ENCODE peak calls at places on chromosomes 16 and 17, in seven cellular contexts. One of them, this sample, is unnamed.

GRCh38 chr17:55219939-55220338 is 44.8 kb upstream of the HLF start:
- DNase-seq in GM23248: peak; percentile 4
- DNase-seq in GM23338: no peak
- DNase-seq in neural progenitor cell: no peak
- DNase-seq in SK-N-SH: no peak
- DNase-seq in hepatocyte: no peak
- DNase-seq in PC-3: no peak
- DNase-seq in this sample: no peak

GRCh38 chr17:32552280-32552679 is 65.5 kb downstream of the CDK5R1 start:
- DNase-seq in neural progenitor cell: no peak
- DNase-seq in GM23338: no peak
- DNase-seq in SK-N-SH: no peak
- DNase-seq in PC-3: no peak
- DNase-seq in GM23248: no peak
- DNase-seq in hepatocyte: no peak
- DNase-seq in this sample: no peak

GRCh38 chr17:73309727-73310555 is 1.9 kb downstream of the CDC42EP4 start:
- DNase-seq in GM23338: peak; percentile 39
- DNase-seq in hepatocyte: peak; percentile 81
- DNase-seq in PC-3: no peak
- DNase-seq in SK-N-SH: peak; percentile 54
- DNase-seq in neural progenitor cell: peak; percentile 84
- DNase-seq in GM23248: peak; percentile 58
- DNase-seq in this sample: no peak

GRCh38 chr17:10127819-10128375 is 70.5 kb downstream of the GAS7 start:
- DNase-seq in neural progenitor cell: peak; percentile 73
- DNase-seq in SK-N-SH: no peak
- DNase-seq in PC-3: no peak
- DNase-seq in GM23338: peak; percentile 19
- DNase-seq in GM23248: peak; percentile 98
- DNase-seq in hepatocyte: peak; percentile 88
- DNase-seq in this sample: no peak

GRCh38 chr16:83717308-83717707 is 90.5 kb upstream of the HSBP1 start:
- DNase-seq in GM23248: no peak
- DNase-seq in PC-3: no peak
- DNase-seq in GM23338: peak; percentile 74
- DNase-seq in hepatocyte: no peak
- DNase-seq in SK-N-SH: no peak
- DNase-seq in neural progenitor cell: peak; percentile 57
- DNase-seq in this sample: no peak

GRCh38 chr17:76524598-76525512 is 12.7 kb downstream of the CYGB start:
- DNase-seq in PC-3: peak; percentile 71
- DNase-seq in SK-N-SH: no peak
- DNase-seq in neural progenitor cell: no peak
- DNase-seq in GM23338: no peak
- DNase-seq in hepatocyte: no peak
- DNase-seq in GM23248: peak; percentile 77
- DNase-seq in this sample: no peak

GRCh38 chr16:6068063-6068462 is 970.5 kb upstream of the EEF2KMT start:
- DNase-seq in GM23338: peak; percentile 21
- DNase-seq in PC-3: no peak
- DNase-seq in neural progenitor cell: peak; percentile 22
- DNase-seq in hepatocyte: no peak
- DNase-seq in GM23248: no peak
- DNase-seq in SK-N-SH: no peak
- DNase-seq in this sample: no peak

GRCh38 chr17:72390675-72391501 is 270.1 kb downstream of the SOX9 start:
- DNase-seq in GM23248: peak; percentile 71
- DNase-seq in hepatocyte: no peak
- DNase-seq in GM23338: no peak
- DNase-seq in neural progenitor cell: no peak
- DNase-seq in SK-N-SH: no peak
- DNase-seq in PC-3: peak; percentile 97
- DNase-seq in this sample: no peak

GRCh38 chr17:13374203-13375143 is 227.3 kb downstream of the HS3ST3A1 start:
- DNase-seq in PC-3: no peak
- DNase-seq in GM23248: no peak
- DNase-seq in neural progenitor cell: no peak
- DNase-seq in hepatocyte: peak; percentile 28
- DNase-seq in GM23338: no peak
- DNase-seq in SK-N-SH: no peak
- DNase-seq in this sample: no peak

GRCh38 chr16:30526137-30526822 is at the start of gene ZNF768:
- DNase-seq in SK-N-SH: peak; percentile 94
- DNase-seq in neural progenitor cell: peak; percentile 87
- DNase-seq in GM23338: peak; percentile 93
- DNase-seq in hepatocyte: peak; percentile 81
- DNase-seq in PC-3: peak; percentile 8
- DNase-seq in GM23248: peak; percentile 62
- DNase-seq in this sample: no peak

GRCh38 chr17:69592692-69593350 is 178.3 kb downstream of the MAP2K6 start:
- DNase-seq in neural progenitor cell: no peak
- DNase-seq in GM23338: no peak
- DNase-seq in hepatocyte: no peak
- DNase-seq in GM23248: peak; percentile 63
- DNase-seq in PC-3: no peak
- DNase-seq in SK-N-SH: no peak
- DNase-seq in this sample: no peak

GRCh38 chr17:17467021-17467420 is 9.8 kb upstream of the MED9 start:
- DNase-seq in hepatocyte: no peak
- DNase-seq in GM23248: no peak
- DNase-seq in SK-N-SH: no peak
- DNase-seq in PC-3: no peak
- DNase-seq in GM23338: no peak
- DNase-seq in neural progenitor cell: peak; percentile 49
- DNase-seq in this sample: no peak

GRCh38 chr16:27245276-27246231 is 23.0 kb downstream of the NSMCE1 start:
- DNase-seq in hepatocyte: no peak
- DNase-seq in PC-3: peak; percentile 83
- DNase-seq in GM23338: no peak
- DNase-seq in neural progenitor cell: no peak
- DNase-seq in SK-N-SH: no peak
- DNase-seq in GM23248: peak; percentile 93
- DNase-seq in this sample: no peak

GRCh38 chr17:69608808-69609494 is 194.5 kb downstream of the MAP2K6 start:
- DNase-seq in PC-3: peak; percentile 83
- DNase-seq in GM23338: no peak
- DNase-seq in SK-N-SH: no peak
- DNase-seq in neural progenitor cell: no peak
- DNase-seq in GM23248: peak; percentile 95
- DNase-seq in hepatocyte: peak; percentile 43
- DNase-seq in this sample: no peak

GRCh38 chr17:81043725-81044427 is 8.9 kb downstream of the BAIAP2 start:
- DNase-seq in hepatocyte: peak; percentile 80
- DNase-seq in GM23248: no peak
- DNase-seq in PC-3: peak; percentile 89
- DNase-seq in SK-N-SH: peak; percentile 44
- DNase-seq in GM23338: peak; percentile 53
- DNase-seq in neural progenitor cell: peak; percentile 61
- DNase-seq in this sample: no peak

GRCh38 chr16:17266606-17267313 is 204.0 kb downstream of the XYLT1 start:
- DNase-seq in hepatocyte: no peak
- DNase-seq in GM23338: peak; percentile 38
- DNase-seq in PC-3: no peak
- DNase-seq in SK-N-SH: no peak
- DNase-seq in GM23248: no peak
- DNase-seq in neural progenitor cell: no peak
- DNase-seq in this sample: no peak

GRCh38 chr16:54933281-54934150 is 2.9 kb downstream of the IRX5 start:
- DNase-seq in SK-N-SH: no peak
- DNase-seq in GM23338: peak; percentile 41
- DNase-seq in neural progenitor cell: peak; percentile 62
- DNase-seq in hepatocyte: no peak
- DNase-seq in PC-3: no peak
- DNase-seq in GM23248: peak; percentile 52
- DNase-seq in this sample: no peak

GRCh38 chr17:57940217-57940616 is 15.0 kb downstream of the CUEDC1 start:
- DNase-seq in SK-N-SH: no peak
- DNase-seq in neural progenitor cell: no peak
- DNase-seq in GM23338: peak; percentile 50
- DNase-seq in hepatocyte: no peak
- DNase-seq in PC-3: no peak
- DNase-seq in GM23248: no peak
- DNase-seq in this sample: no peak
- H3K27ac ChIP-seq in SK-N-SH: no peak overlapping the region
- H3K27ac ChIP-seq in neural progenitor cell: no peak overlapping the region
- H3K27ac ChIP-seq in GM23338: no peak overlapping the region
- H3K27ac ChIP-seq in hepatocyte: no peak overlapping the region
- H3K27ac ChIP-seq in PC-3: peak overlapping the region; percentile 52
- H3K27ac ChIP-seq in GM23248: no peak overlapping the region
- H3K27ac ChIP-seq in this sample: peak overlapping the region; percentile 22

GRCh38 chr16:9949396-9949795 is 232.8 kb downstream of the GRIN2A start:
- DNase-seq in GM23338: no peak
- DNase-seq in hepatocyte: no peak
- DNase-seq in neural progenitor cell: no peak
- DNase-seq in SK-N-SH: no peak
- DNase-seq in PC-3: no peak
- DNase-seq in GM23248: no peak
- DNase-seq in this sample: no peak

GRCh38 chr16:9957433-9957832 is 224.8 kb downstream of the GRIN2A start:
- DNase-seq in GM23248: no peak
- DNase-seq in PC-3: no peak
- DNase-seq in neural progenitor cell: no peak
- DNase-seq in hepatocyte: no peak
- DNase-seq in GM23338: no peak
- DNase-seq in SK-N-SH: no peak
- DNase-seq in this sample: no peak

GRCh38 chr16:9957002-9957401 is 225.2 kb downstream of the GRIN2A start:
- DNase-seq in neural progenitor cell: no peak
- DNase-seq in hepatocyte: no peak
- DNase-seq in SK-N-SH: no peak
- DNase-seq in GM23248: no peak
- DNase-seq in GM23338: no peak
- DNase-seq in PC-3: no peak
- DNase-seq in this sample: no peak

GRCh38 chr16:9955677-9956076 is 226.6 kb downstream of the GRIN2A start:
- DNase-seq in hepatocyte: no peak
- DNase-seq in PC-3: no peak
- DNase-seq in GM23338: no peak
- DNase-seq in neural progenitor cell: no peak
- DNase-seq in GM23248: no peak
- DNase-seq in SK-N-SH: no peak
- DNase-seq in this sample: no peak

GRCh38 chr16:9954181-9954580 is 228.0 kb downstream of the GRIN2A start:
- DNase-seq in GM23338: no peak
- DNase-seq in SK-N-SH: no peak
- DNase-seq in neural progenitor cell: no peak
- DNase-seq in GM23248: no peak
- DNase-seq in PC-3: no peak
- DNase-seq in hepatocyte: no peak
- DNase-seq in this sample: no peak
- H3K4me3 ChIP-seq in GM23338: no peak overlapping the region
- H3K4me3 ChIP-seq in SK-N-SH: no peak overlapping the region
- H3K4me3 ChIP-seq in neural progenitor cell: no peak overlapping the region
- H3K4me3 ChIP-seq in GM23248: no peak overlapping the region
- H3K4me3 ChIP-seq in PC-3: no peak overlapping the region
- H3K4me3 ChIP-seq in hepatocyte: no peak overlapping the region
- H3K4me3 ChIP-seq in this sample: no peak overlapping the region

GRCh38 chr17:28907709-28908475 is 5.0 kb upstream of the DHRS13 start:
- DNase-seq in neural progenitor cell: no peak
- DNase-seq in GM23248: peak; percentile 38
- DNase-seq in PC-3: no peak
- DNase-seq in GM23338: no peak
- DNase-seq in hepatocyte: no peak
- DNase-seq in SK-N-SH: no peak
- DNase-seq in this sample: no peak

GRCh38 chr17:28910534-28910933 is 7.7 kb upstream of the DHRS13 start:
- DNase-seq in GM23338: no peak
- DNase-seq in SK-N-SH: no peak
- DNase-seq in neural progenitor cell: no peak
- DNase-seq in hepatocyte: no peak
- DNase-seq in GM23248: no peak
- DNase-seq in PC-3: no peak
- DNase-seq in this sample: no peak

GRCh38 chr17:28906276-28907051 is 3.6 kb upstream of the DHRS13 start:
- DNase-seq in GM23248: no peak
- DNase-seq in hepatocyte: no peak
- DNase-seq in neural progenitor cell: no peak
- DNase-seq in SK-N-SH: no peak
- DNase-seq in PC-3: no peak
- DNase-seq in GM23338: no peak
- DNase-seq in this sample: no peak

GRCh38 chr17:28907052-28907438 is 4.2 kb upstream of the DHRS13 start:
- DNase-seq in hepatocyte: no peak
- DNase-seq in SK-N-SH: no peak
- DNase-seq in neural progenitor cell: no peak
- DNase-seq in PC-3: no peak
- DNase-seq in GM23338: no peak
- DNase-seq in GM23248: no peak
- DNase-seq in this sample: no peak

DNA sequence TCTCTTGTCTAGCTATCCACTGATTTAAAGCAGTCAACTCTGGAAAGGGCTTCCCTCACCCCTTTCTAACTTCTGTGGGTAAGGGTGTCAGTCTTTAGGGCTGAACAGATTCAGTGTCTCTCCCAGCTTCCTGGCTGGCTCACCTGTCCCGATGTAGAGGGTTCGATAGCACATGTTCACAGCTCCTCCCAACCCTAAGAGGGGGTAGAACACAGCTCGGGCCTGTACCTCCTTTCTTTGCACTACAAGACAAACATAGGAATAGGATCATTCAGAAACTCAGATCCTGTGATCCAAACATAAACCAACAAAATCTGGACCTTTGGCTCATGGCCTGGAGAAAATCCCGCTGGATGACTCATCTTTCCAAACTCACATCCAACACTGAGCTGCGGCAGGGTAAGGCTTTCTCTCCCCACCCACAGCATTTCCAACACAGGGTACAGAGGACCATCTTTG is 5.8 kb upstream of the DHRS13 start:
- DNase-seq in SK-N-SH: no peak
- DNase-seq in GM23248: peak; percentile 83
- DNase-seq in GM23338: no peak
- DNase-seq in neural progenitor cell: no peak
- DNase-seq in hepatocyte: peak; percentile 61
- DNase-seq in PC-3: peak; percentile 66
- DNase-seq in this sample: no peak
- TF ChIP-seq EZH2phosphoT487 in SK-N-SH: no peak
- TF ChIP-seq EZH2phosphoT487 in GM23248: no peak
- TF ChIP-seq EZH2phosphoT487 in GM23338: no peak
- TF ChIP-seq EZH2phosphoT487 in neural progenitor cell: no peak
- TF ChIP-seq EZH2phosphoT487 in hepatocyte: no peak
- TF ChIP-seq EZH2phosphoT487 in PC-3: no peak
- TF ChIP-seq EZH2phosphoT487 in this sample: no peak

DNA sequence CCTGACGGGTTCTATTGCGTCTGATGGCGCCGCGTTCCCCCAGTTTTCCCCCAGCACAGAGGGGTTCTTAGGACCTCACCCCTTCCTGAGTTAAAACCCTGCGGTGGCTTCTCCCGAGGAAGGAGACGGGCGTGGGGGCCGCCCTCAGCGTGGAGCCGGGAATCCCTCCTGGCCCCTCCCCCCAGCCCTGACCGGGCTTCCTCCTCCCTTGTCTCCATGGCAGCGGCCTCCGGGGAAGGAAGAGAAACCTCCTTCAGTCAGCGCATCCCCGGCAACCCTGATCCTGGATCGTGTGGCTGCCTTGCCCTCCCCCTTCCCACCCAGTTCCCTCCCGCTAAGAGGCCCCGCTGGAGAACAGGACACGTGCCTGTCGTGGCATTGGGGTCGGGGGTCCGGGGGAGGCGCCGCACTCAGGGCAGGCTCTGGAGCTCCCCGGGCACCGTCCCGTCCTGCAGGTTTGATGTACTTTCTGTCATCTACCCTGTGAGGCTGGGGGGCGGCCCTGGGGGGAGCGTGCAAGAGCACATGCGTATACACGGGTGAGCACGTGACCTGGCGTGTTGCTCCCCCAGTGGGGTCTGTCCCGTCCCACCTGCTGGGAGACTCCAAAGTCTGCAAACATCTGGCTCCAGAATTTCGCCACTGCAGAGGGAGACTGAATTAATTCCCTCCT is 30.5 kb downstream of the CACNA1H start:
- DNase-seq in GM23248: peak; percentile 72
- DNase-seq in SK-N-SH: peak; percentile 55
- DNase-seq in PC-3: no peak
- DNase-seq in hepatocyte: peak; percentile 73
- DNase-seq in neural progenitor cell: peak; percentile 75
- DNase-seq in GM23338: no peak
- DNase-seq in this sample: no peak
- H3K27ac ChIP-seq in GM23248: no peak overlapping the region
- H3K27ac ChIP-seq in SK-N-SH: no peak overlapping the region
- H3K27ac ChIP-seq in PC-3: no peak overlapping the region
- H3K27ac ChIP-seq in hepatocyte: no peak overlapping the region
- H3K27ac ChIP-seq in neural progenitor cell: no peak overlapping the region
- H3K27ac ChIP-seq in GM23338: no peak overlapping the region
- H3K27ac ChIP-seq in this sample: no peak overlapping the region